ENCODE peak calls at places on chromosome 3, in six cellular contexts. R, A, H, V, E and G are unnamed samples.

GRCh38 chr3:106428565-106428994 is 559.8 kb upstream of the CBLB start:
- DNase-seq in R (no peak), A (peak; percentile 39), H (peak; percentile 97), V (no peak), E (peak; percentile 99), G (no peak)

GRCh38 chr3:13657660-13658435 is 108.9 kb downstream of the FBLN2 start:
- DNase-seq in R (no peak), A (no peak), H (peak; percentile 42), V (peak; percentile 83), E (peak; percentile 20), G (no peak)

GRCh38 chr3:125154110-125154509 is 58.4 kb downstream of the SLC12A8 start:
- DNase-seq in R (no peak), A (no peak), H (no peak), V (no peak), E (no peak), G (no peak)

GRCh38 chr3:16898595-16899395 is 14.0 kb downstream of the PLCL2 start:
- DNase-seq in R (no peak), A (peak; percentile 36), H (no peak), V (no peak), E (no peak), G (no peak)

GRCh38 chr3:78818161-78818985 is 949.4 kb downstream of the ROBO1 start:
- DNase-seq in R (no peak), A (no peak), H (no peak), V (peak; percentile 51), E (no peak), G (no peak)

GRCh38 chr3:160368804-160369203 is 30.2 kb downstream of the IFT80 start:
- DNase-seq in R (no peak), A (no peak), H (no peak), V (no peak), E (no peak), G (no peak)

GRCh38 chr3:159059395-159059794 is 257.5 kb downstream of the MFSD1 start:
- DNase-seq in R (no peak), A (no peak), H (no peak), V (no peak), E (no peak), G (no peak)

GRCh38 chr3:143218176-143218575 is 98.6 kb downstream of the CHST2 start:
- DNase-seq in R (no peak), A (no peak), H (no peak), V (no peak), E (no peak), G (no peak)

GRCh38 chr3:17745301-17745700 is 2.9 kb upstream of the TBC1D5 start:
- DNase-seq in R (no peak), A (no peak), H (no peak), V (no peak), E (no peak), G (no peak)

GRCh38 chr3:51691021-51691420 is 15.8 kb upstream of the GRM2 start:
- DNase-seq in R (no peak), A (no peak), H (no peak), V (no peak), E (no peak), G (no peak)

GRCh38 chr3:119181765-119182164 is 8.4 kb downstream of the UPK1B start:
- DNase-seq in R (no peak), A (no peak), H (no peak), V (no peak), E (no peak), G (no peak)

GRCh38 chr3:126715432-126715831 is 11.4 kb downstream of the CHCHD6 start:
- DNase-seq in R (no peak), A (no peak), H (no peak), V (no peak), E (no peak), G (no peak)

GRCh38 chr3:123546133-123546755 is 38.6 kb downstream of the HACD2 start:
- DNase-seq in R (peak; percentile 28), A (no peak), H (peak; percentile 88), V (no peak), E (peak; percentile 64), G (no peak)

GRCh38 chr3:72590732-72591192 is 257.5 kb downstream of the SHQ1 start:
- DNase-seq in R (no peak), A (no peak), H (no peak), V (no peak), E (no peak), G (no peak)
- H3K4me3 ChIP-seq in R (no peak overlapping the region), A (no peak overlapping the region), H (peak overlapping the region; percentile 25), V (no peak overlapping the region), E (no peak overlapping the region), G (no peak overlapping the region)

GRCh38 chr3:196216681-196217211 is 412 bp downstream of the SLC51A start:
- DNase-seq in R (no peak), A (no peak), H (no peak), V (no peak), E (no peak), G (no peak)

GRCh38 chr3:196214783-196215441 is 1.4 kb upstream of the SLC51A start:
- DNase-seq in R (no peak), A (no peak), H (no peak), V (no peak), E (no peak), G (no peak)

GRCh38 chr3:196215493-196215892 is 841 bp upstream of the SLC51A start:
- DNase-seq in R (no peak), A (no peak), H (no peak), V (no peak), E (no peak), G (no peak)

GRCh38 chr3:196217307-196218154 is 1.2 kb downstream of the SLC51A start:
- DNase-seq in R (no peak), A (no peak), H (no peak), V (no peak), E (no peak), G (no peak)

GRCh38 chr3:196216081-196216564 is at the start of gene SLC51A:
- DNase-seq in R (no peak), A (no peak), H (no peak), V (no peak), E (no peak), G (no peak)
- H3K27ac ChIP-seq in R (no peak within 1 kb of the TSS), A (no peak within 1 kb of the TSS), H (no peak within 1 kb of the TSS), V (no peak within 1 kb of the TSS), E (no peak within 1 kb of the TSS), G (no peak within 1 kb of the TSS)

DNA sequence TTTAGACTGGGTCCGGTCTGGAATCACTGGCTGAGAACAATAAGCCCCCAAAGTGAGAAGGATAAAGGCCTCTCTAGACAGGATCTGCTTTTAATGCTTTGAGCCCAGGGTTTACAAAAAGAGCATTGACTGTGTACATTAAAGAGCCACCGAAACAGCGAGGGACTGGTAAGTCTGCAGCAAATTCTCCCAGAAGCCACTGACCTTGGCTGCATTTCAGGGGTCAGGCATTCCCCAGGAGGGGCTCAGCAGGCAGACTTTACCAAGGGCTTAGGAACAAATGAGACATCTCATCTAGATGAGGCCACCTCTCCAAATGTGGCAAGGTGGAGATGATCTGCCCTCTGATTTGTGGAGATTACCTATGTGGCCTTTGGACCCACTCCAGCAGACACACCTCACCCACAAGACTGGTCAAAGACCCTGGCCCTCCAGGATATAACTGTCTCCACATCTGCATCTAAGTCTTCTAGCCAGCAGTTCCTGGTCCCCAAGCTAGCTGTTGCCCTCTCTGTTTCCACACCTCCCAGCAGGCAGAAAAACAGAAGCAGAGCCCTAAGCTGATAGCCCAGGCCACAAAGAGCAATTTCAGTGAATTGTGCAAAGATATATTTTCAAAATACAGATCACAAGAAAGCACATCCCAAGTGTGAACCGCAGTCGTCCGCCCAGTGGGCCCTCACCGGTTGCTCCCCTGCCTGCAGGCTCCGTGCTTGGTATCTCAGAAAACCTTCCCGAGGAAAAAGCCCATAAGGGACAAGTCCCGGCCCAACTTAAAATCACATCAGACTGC is 2.7 kb downstream of the TNIK start:
- DNase-seq in R (no peak), A (no peak), H (peak; percentile 17), V (no peak), E (no peak), G (no peak)
- H3K4me3 ChIP-seq in R (no peak overlapping the region), A (peak overlapping the region; percentile 70), H (no peak overlapping the region), V (peak overlapping the region; percentile 11), E (peak overlapping the region; percentile 78), G (peak overlapping the region; percentile 81)

DNA sequence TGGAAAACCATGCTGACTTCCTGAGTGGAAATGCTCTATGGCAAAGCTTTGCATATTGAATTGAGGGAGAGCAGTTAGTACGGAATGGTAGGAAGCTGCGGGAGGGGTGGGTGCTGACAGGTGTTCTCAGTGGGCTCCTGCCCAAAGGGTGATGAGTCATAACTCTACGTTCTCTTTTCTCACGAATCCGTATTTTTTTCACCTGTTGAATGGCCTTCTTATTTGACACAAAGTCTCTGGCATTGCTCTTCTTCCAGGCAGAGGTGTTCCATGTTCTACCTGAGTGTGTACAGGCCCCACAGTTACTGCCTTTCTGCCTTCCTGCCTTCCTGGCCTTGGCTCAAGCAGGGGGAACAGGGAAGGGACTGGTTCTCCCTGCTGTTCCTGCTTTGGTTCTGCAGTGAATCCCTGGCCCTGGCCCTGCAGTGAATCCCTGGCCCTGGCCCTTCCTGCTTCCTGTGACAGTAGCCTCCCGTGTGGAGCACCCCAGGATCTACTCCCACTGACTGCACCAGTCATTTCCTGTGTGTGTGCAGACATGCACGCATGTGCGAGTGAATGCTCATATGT is 31.9 kb downstream of the TRAK1 start:
- DNase-seq in R (no peak), A (no peak), H (no peak), V (no peak), E (no peak), G (no peak)
- H3K27ac ChIP-seq in R (no peak overlapping the region), A (peak overlapping the region; percentile 12), H (no peak overlapping the region), V (no peak overlapping the region), E (no peak overlapping the region), G (no peak overlapping the region)

DNA sequence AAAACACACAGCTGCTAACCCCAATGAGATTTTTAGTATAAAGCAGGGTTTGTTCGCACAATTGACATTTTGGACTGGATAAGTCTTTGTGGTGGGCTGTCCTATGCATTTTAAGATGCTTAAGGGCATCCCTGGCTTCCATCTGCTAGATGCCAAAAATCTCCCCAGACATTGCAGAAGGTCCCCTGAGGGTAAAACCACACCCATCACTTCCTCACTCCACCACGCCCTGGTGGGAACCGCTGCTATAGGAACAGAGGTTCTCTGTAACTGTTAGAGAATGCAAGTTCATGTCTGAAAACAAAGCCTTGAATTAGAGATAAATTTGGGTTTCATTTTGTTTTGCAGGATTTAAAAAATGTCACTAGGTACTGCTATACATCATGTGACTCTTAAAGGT is 67.7 kb downstream of the ARHGEF26 start:
- DNase-seq in R (no peak), A (no peak), H (no peak), V (no peak), E (no peak), G (no peak)
- H3K4me3 ChIP-seq in R (no peak overlapping the region), A (no peak overlapping the region), H (no peak overlapping the region), V (no peak overlapping the region), E (no peak overlapping the region), G (no peak overlapping the region)

GRCh38 chr3:12195231-12195630 is 36.5 kb upstream of the TIMP4 start:
- DNase-seq in R (no peak), A (no peak), H (no peak), V (no peak), E (peak; percentile 15), G (no peak)
- H3K27ac ChIP-seq in R (peak overlapping the region; percentile 86), A (no peak overlapping the region), H (peak overlapping the region; percentile 21), V (no peak overlapping the region), E (no peak overlapping the region), G (no peak overlapping the region)

GRCh38 chr3:23808525-23808924 is 2.8 kb downstream of the UBE2E1 start:
- DNase-seq in R (no peak), A (no peak), H (no peak), V (no peak), E (no peak), G (no peak)
- H3K4me3 ChIP-seq in R (peak overlapping the region; percentile 63), A (no peak overlapping the region), H (peak overlapping the region; percentile 87), V (no peak overlapping the region), E (no peak overlapping the region), G (no peak overlapping the region)